ENCODE peak calls at places on chromosome 1, in ten cellular contexts. R is RWPE1, U is putamen, L is thoracic aorta, Z is AG08395, O is EL, X is AG08396, V is WTC11, Q is memory B cell, K is KG1. F is an unnamed sample.

GRCh38 chr1:36867575-36867974 is 166.7 kb downstream of the GRIK3 start:
- DNase-seq in R (no peak), U (no peak), L (no peak), Z (no peak), O (no peak), X (no peak), V (no peak), Q (no peak), K (no peak), F (no peak)

GRCh38 chr1:183822081-183822611 is 17.2 kb downstream of the RGL1 start:
- DNase-seq in R (no peak), U (no peak), L (no peak), Z (peak), O (peak), X (no peak), V (no peak), Q (no peak), K (no peak), F (peak)

GRCh38 chr1:3054474-3054873 is 14.5 kb upstream of the PRDM16 start:
- DNase-seq in R (no peak), U (no peak), L (no peak), Z (no peak), O (no peak), X (no peak), V (no peak), Q (no peak), K (no peak), F (peak)

GRCh38 chr1:20366766-20367602 is 76.3 kb downstream of the VWA5B1 start:
- DNase-seq in R (peak), U (peak), L (no peak), Z (peak), O (peak), X (peak), V (peak), Q (no peak), K (no peak), F (no peak)

GRCh38 chr1:30982937-30983336 is 74.4 kb upstream of the SDC3 start:
- DNase-seq in R (no peak), U (peak), L (no peak), Z (no peak), O (no peak), X (no peak), V (no peak), Q (no peak), K (no peak), F (no peak)

GRCh38 chr1:112605633-112606327 is 13.2 kb downstream of the ST7L start:
- DNase-seq in R (peak), U (no peak), L (no peak), Z (no peak), O (peak), X (no peak), V (no peak), Q (no peak), K (no peak), F (no peak)

GRCh38 chr1:205243355-205244191 is 15.8 kb downstream of the TMCC2 start:
- DNase-seq in R (no peak), U (no peak), L (no peak), Z (no peak), O (no peak), X (no peak), V (no peak), Q (no peak), K (no peak), F (no peak)

GRCh38 chr1:225437710-225438437 is 10.0 kb upstream of the LBR start:
- DNase-seq in R (no peak), U (no peak), L (no peak), Z (peak), O (no peak), X (peak), V (no peak), Q (no peak), K (no peak), F (no peak)

F was measured in left cardiac atrium.